ENCODE peak calls at places on chromosomes 6 and 20, in ten cellular contexts. R, M, U, B, V, H, J, L, I and E are unnamed samples. For H3K4me1, the result is how much of the 10 kb centered on the place peaks cover.

GRCh38 chr6:159790947-159791598 is 806 bp downstream of the MRPL18 start:
- DNase-seq in I (no peak), J (no peak), R (no peak), M (peak), V (no peak), B (no peak), H (peak), L (no peak), U (no peak), E (no peak)

GRCh38 chr6:150584596-150584995 is 15.1 kb upstream of the PLEKHG1 start:
- DNase-seq in J (no peak), R (no peak), I (no peak), L (no peak), H (no peak), V (no peak), U (no peak), M (no peak), B (no peak), E (no peak)

GRCh38 chr6:72524011-72524645 is 97.7 kb upstream of the KCNQ5 start:
- DNase-seq in M (no peak), R (no peak), V (no peak), L (no peak), J (no peak), H (no peak), U (no peak), B (no peak), I (no peak), E (no peak)

GRCh38 chr20:24958506-24959385 is 9.7 kb downstream of the CST7 start:
- DNase-seq in U (no peak), R (no peak), M (no peak), H (no peak), I (peak), V (peak), B (peak), L (no peak), J (peak), E (no peak)

GRCh38 chr6:160679402-160679769 is 15.3 kb upstream of the LPA start:
- DNase-seq in J (no peak), R (no peak), V (no peak), H (no peak), M (no peak), L (no peak), I (no peak), B (no peak), U (no peak), E (no peak)

GRCh38 chr6:168353041-168353440 is 33.5 kb upstream of the DACT2 start:
- DNase-seq in V (no peak), R (no peak), B (no peak), L (no peak), M (no peak), H (no peak), U (no peak), I (no peak), J (no peak), E (no peak)

GRCh38 chr6:301929-302705 is 9.8 kb downstream of the DUSP22 start:
- DNase-seq in U (no peak), B (no peak), J (no peak), I (no peak), V (no peak), L (no peak), H (peak), M (no peak), R (no peak), E (no peak)

GRCh38 chr6:44642870-44643522 is 255.5 kb downstream of the CDC5L start:
- DNase-seq in B (no peak), H (no peak), U (no peak), L (peak), I (no peak), J (no peak), R (no peak), M (no peak), V (no peak), E (no peak)

GRCh38 chr6:18053071-18053475 is 65.6 kb upstream of the KIF13A start:
- DNase-seq in I (no peak), V (no peak), U (no peak), B (no peak), J (peak), M (no peak), H (no peak), L (peak), R (no peak), E (no peak)

GRCh38 chr6:131784561-131784960 is 23.3 kb upstream of the ENPP1 start:
- DNase-seq in I (no peak), U (no peak), J (no peak), B (no peak), V (no peak), M (no peak), R (no peak), H (no peak), L (no peak), E (no peak)

GRCh38 chr6:114364295-114364694 is 21.5 kb upstream of the HS3ST5 start:
- DNase-seq in J (no peak), R (no peak), M (no peak), U (no peak), I (no peak), H (no peak), B (no peak), V (peak), L (peak), E (no peak)

GRCh38 chr20:53040678-53041674 is 68.8 kb downstream of the TSHZ2 start:
- DNase-seq in B (peak), I (peak), H (peak), R (no peak), L (no peak), V (no peak), J (no peak), M (no peak), U (peak), E (peak)

GRCh38 chr6:82072113-82072512 is 175.4 kb downstream of the IBTK start:
- DNase-seq in I (no peak), V (no peak), U (no peak), R (no peak), M (no peak), H (no peak), B (no peak), J (no peak), L (peak), E (no peak)

GRCh38 chr6:150998992-150999975 is 133.8 kb downstream of the MTHFD1L start:
- DNase-seq in V (no peak), U (no peak), L (no peak), B (no peak), I (no peak), M (no peak), J (no peak), R (no peak), H (no peak), E (no peak)

GRCh38 chr6:11785449-11785951 is 6.9 kb upstream of the ADTRP start:
- DNase-seq in M (no peak), V (no peak), U (no peak), I (no peak), B (no peak), L (no peak), J (no peak), R (no peak), H (no peak), E (no peak)

GRCh38 chr6:30394139-30394538 is 49.2 kb downstream of the RPP21 start:
- DNase-seq in R (no peak), U (no peak), M (no peak), L (no peak), J (no peak), B (no peak), V (no peak), H (no peak), I (no peak), E (no peak)

GRCh38 chr20:53099851-53100250 is 127.7 kb downstream of the TSHZ2 start:
- DNase-seq in L (no peak), H (no peak), J (no peak), B (no peak), R (no peak), U (no peak), M (no peak), V (no peak), I (no peak), E (no peak)

GRCh38 chr6:43951063-43951755 is 176.0 kb downstream of the MRPL14 start:
- DNase-seq in B (no peak), J (peak), R (no peak), H (peak), U (peak), M (no peak), L (no peak), V (peak), I (no peak), E (peak)

GRCh38 chr6:21801786-21802610 is 208.4 kb downstream of the SOX4 start:
- DNase-seq in L (no peak), V (no peak), I (no peak), R (no peak), J (no peak), B (no peak), U (no peak), M (no peak), H (no peak), E (no peak)

GRCh38 chr20:3753098-3753497 is 14.5 kb downstream of the ADISSP start:
- DNase-seq in L (peak), R (peak), V (no peak), B (peak), U (peak), M (peak), H (peak), I (no peak), J (no peak), E (peak)

DNA sequence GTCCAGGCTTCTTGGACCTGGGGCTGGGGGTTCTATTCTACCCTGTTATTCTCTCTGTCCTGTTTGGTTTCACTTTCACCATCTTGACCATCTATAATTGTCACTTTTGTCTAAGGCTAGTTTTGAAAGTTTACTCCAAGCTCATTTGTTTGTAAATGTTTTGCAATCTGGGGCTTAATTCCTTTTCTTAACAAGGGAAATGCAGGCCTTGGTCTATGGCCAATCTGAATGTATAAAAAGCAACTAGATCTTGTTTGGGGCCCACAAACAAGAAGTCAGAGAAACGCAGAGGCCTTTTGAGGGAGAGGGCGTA is 86.3 kb upstream of the PREP start:
- DNase-seq in V (no peak), H (no peak), U (no peak), I (no peak), M (no peak), B (no peak), R (no peak), L (peak), J (no peak), E (no peak)
- H3K4me1 ChIP-seq in V (under half), H (under half), U (under half), I (under half), M (under half), B (under half), R (under half), L (under half), J (under half), E (under half)

DNA sequence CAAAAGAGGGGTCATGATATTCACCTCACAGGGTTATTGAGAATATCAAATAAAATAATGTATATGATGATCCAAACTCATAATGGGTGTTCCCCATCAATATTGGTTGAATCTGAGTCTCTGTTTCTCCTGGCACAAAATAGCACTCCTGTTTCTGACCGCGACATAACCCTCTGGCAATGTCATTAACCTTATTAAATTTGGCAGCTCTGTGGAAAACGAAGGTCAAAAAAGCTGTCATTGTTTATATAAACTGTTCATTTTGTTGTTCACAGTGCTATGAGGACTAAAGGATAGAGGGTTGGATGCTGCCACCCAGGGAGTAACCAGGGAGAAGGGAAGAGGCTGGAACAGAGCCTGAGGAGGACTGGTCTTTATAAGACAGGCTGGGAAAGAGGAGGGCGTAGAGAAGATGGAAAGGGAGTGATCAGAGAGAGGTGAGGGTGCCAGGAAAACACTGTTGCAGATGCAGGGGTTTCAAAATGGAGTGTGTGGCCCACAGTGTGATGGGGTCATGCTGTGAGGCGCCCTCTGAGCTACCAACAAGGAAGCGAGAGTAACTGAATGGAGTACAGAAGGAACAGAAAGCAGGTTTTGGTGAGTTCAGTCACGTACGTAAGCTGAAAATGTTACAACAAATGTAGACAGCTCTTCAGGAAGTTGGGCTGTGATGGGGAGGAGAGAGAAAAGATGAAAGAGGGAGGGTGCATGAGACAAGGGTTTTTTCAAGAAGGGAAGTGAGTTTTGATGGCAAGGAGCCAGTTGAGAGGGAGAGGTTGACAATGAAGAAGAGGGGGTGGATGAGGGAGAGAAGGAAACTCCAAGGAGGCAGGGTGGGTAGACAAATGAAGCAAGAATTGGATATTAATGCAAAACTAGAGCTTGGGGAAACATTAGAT is 251.6 kb upstream of the TAB2 start:
- DNase-seq in I (no peak), V (no peak), J (no peak), R (peak), H (no peak), M (no peak), U (peak), L (no peak), B (no peak), E (no peak)
- H3K4me1 ChIP-seq in I (under half), V (half or more), J (under half), R (under half), H (under half), M (under half), U (under half), L (under half), B (under half), E (under half)

GRCh38 chr20:63494084-63494419 is 4.8 kb downstream of the EEF1A2 start:
- DNase-seq in V (no peak), U (no peak), L (no peak), I (no peak), B (no peak), M (no peak), J (no peak), H (peak), R (no peak), E (no peak)

GRCh38 chr20:63495771-63496403 is 3.0 kb downstream of the EEF1A2 start:
- DNase-seq in M (peak), V (peak), R (peak), L (peak), B (peak), U (peak), J (peak), I (no peak), H (peak), E (peak)

GRCh38 chr20:63495167-63495720 is 3.6 kb downstream of the EEF1A2 start:
- DNase-seq in I (no peak), H (peak), J (no peak), M (no peak), U (no peak), V (no peak), L (no peak), B (no peak), R (no peak), E (no peak)

GRCh38 chr20:63493563-63494020 is 5.3 kb downstream of the EEF1A2 start:
- DNase-seq in L (no peak), H (peak), J (no peak), U (no peak), M (no peak), B (no peak), I (no peak), R (no peak), V (no peak), E (no peak)

GRCh38 chr20:63494420-63495166 is 4.3 kb downstream of the EEF1A2 start:
- DNase-seq in M (no peak), J (no peak), I (no peak), R (no peak), U (no peak), B (no peak), L (no peak), V (no peak), H (peak), E (no peak)
- H3K4me1 ChIP-seq in M (under half), J (under half), I (under half), R (under half), U (under half), B (under half), L (under half), V (under half), H (under half), E (under half)

GRCh38 chr6:54130179-54130578 is 18.9 kb downstream of the MLIP start:
- DNase-seq in V (no peak), L (no peak), I (no peak), H (no peak), U (no peak), B (no peak), J (no peak), M (no peak), R (no peak), E (no peak)
- H3K4me1 ChIP-seq in V (under half), L (under half), I (under half), H (under half), U (under half), B (under half), J (under half), M (under half), R (under half), E (under half)

GRCh38 chr6:35719830-35720733 is 16.8 kb upstream of the ARMC12 start:
- DNase-seq in I (no peak), M (no peak), H (peak), J (peak), R (no peak), U (peak), L (peak), B (peak), V (no peak), E (peak)
- H3K4me1 ChIP-seq in I (under half), M (half or more), H (under half), J (half or more), R (half or more), U (under half), L (under half), B (under half), V (under half), E (under half)

GRCh38 chr20:12997128-12997655 is 11.6 kb upstream of the SPTLC3 start:
- DNase-seq in R (no peak), U (no peak), L (no peak), H (no peak), J (no peak), M (no peak), B (no peak), V (no peak), I (no peak), E (no peak)
- H3K4me1 ChIP-seq in R (under half), U (under half), L (under half), H (under half), J (under half), M (under half), B (under half), V (under half), I (under half), E (under half)

GRCh38 chr20:37363221-37364012 is 17.5 kb downstream of the SRC start:
- DNase-seq in B (no peak), I (peak), R (no peak), M (no peak), V (no peak), J (peak), U (no peak), L (no peak), H (peak), E (no peak)
- H3K4me1 ChIP-seq in B (under half), I (under half), R (under half), M (under half), V (under half), J (under half), U (under half), L (under half), H (under half), E (under half)

DNA sequence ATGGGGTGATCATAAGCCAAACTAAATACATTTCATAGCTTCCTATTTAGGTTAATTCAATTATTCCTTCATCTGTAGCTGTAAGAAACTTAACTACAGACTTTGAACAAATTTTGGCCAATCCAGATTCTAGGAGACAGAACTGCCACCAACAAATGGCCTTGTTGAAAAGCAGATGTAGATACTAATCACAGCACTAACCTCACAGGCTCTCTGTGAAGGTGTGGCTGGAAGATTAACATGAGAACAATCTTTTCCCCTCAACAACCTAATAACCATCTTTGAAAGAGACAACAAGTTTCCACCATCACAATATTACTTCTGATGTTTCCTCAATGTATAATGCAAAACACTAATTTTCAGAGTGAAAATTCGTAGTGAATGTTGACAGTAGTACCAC is 87.8 kb downstream of the SESN1 start:
- DNase-seq in J (no peak), B (no peak), M (no peak), R (no peak), L (no peak), V (no peak), U (no peak), H (no peak), I (no peak), E (no peak)
- H3K4me1 ChIP-seq in J (half or more), B (under half), M (under half), R (under half), L (under half), V (under half), U (under half), H (under half), I (under half), E (under half)

DNA sequence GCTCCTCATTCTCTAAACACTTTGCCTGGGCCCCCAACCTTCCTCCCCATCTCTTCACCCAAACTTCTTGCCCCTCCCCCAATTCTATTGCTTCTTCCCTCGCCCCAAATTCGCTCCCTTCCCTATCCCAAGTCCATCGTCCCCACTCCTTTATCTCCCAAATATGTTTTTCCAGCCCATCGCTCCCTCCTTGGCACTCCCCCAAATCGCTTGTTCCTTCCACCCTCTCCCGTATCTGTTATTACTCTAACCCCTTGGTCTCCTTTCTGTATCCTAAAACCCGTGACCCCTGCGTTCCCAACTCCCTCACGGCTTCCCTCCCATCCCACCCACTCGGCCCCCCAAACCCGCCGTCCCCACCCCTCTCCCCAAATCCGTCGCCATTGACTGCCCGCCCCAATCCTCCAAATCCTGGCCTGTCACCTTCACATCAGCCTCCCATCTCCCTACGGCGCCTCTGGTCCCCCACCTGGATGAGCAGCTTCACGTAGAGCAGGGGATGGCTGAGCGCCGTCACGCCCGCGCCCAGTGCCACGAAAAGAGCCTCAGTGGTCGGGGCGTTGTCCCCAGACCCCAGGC is 523 bp downstream of the MTCH1 start:
- DNase-seq in U (no peak), V (no peak), R (no peak), H (no peak), B (peak), I (no peak), L (no peak), M (no peak), J (no peak), E (no peak)
- H3K4me1 ChIP-seq in U (under half), V (under half), R (under half), H (under half), B (under half), I (under half), L (under half), M (under half), J (half or more), E (under half)

DNA sequence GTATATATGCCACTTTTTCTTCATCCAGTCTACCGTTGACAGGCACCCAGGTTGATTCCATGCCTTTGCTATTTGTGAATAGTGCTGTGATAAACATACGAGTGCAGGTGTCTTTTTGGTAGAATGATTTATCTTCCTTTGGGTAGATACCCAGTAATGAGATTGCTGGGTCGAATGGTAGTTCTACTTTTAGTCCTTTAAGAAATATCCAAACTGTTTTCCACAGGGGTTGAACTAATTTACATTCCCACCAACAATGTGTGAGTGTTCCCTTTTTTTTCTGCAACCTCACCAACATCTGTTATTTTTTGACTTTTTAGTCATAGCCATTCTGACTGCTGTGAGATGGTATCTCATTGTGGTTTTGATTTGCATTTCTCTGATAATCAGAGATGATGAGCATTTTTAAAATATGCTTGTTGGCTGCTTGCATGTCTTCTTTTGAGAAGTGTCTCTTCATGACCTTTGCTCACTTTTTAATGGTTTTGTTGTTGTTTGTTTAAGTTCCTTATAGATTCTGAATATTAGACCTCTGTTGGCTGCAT is 1.9 kb upstream of the ZNF831 start:
- DNase-seq in I (no peak), H (no peak), U (no peak), R (peak), J (no peak), M (no peak), V (no peak), B (no peak), L (no peak), E (no peak)
- H3K4me1 ChIP-seq in I (under half), H (under half), U (under half), R (half or more), J (under half), M (half or more), V (under half), B (under half), L (under half), E (under half)